ENCODE peak calls at places on chromosomes 13 and 19, in six cellular contexts. Y is GM10248; K is T-helper 17 cell; R is fibroblast of mammary gland; T is NCI-H2081; J is activated naive CD4-positive, alpha-beta T cell treated with anti-CD3 and anti-CD28 coated beads for 36 hours. C is an unnamed sample.

GRCh38 chr13:39960206-39960605 is 304.7 kb downstream of the COG6 start:
- DNase-seq in K (no peak), T (no peak), J (no peak), R (no peak), Y (no peak), C (no peak)

GRCh38 chr19:4597975-4598671 is 38.6 kb upstream of the SEMA6B start:
- DNase-seq in K (peak; percentile 27), Y (peak; percentile 88), R (no peak), J (peak; percentile 68), T (peak; percentile 24), C (peak; percentile 79)

GRCh38 chr13:59024434-59024833 is 1139.3 kb downstream of the DIAPH3 start:
- DNase-seq in T (no peak), R (no peak), K (no peak), Y (no peak), J (no peak), C (no peak)

GRCh38 chr19:3210347-3211017 is 14.0 kb upstream of the CELF5 start:
- DNase-seq in J (peak; percentile 83), T (peak; percentile 39), R (peak; percentile 37), Y (peak; percentile 86), K (peak; percentile 45), C (peak; percentile 74)

GRCh38 chr13:37413161-37413560 is 185.4 kb downstream of the POSTN start:
- DNase-seq in K (no peak), J (no peak), R (no peak), Y (no peak), T (no peak), C (no peak)

GRCh38 chr13:78826936-78827335 is 168.0 kb upstream of the OBI1 start:
- DNase-seq in K (no peak), Y (no peak), T (no peak), R (no peak), J (no peak), C (no peak)

GRCh38 chr19:3880471-3881271 is at the start of gene ATCAY:
- DNase-seq in Y (no peak), K (no peak), T (peak; percentile 70), J (no peak), R (no peak), C (no peak)

GRCh38 chr19:11137542-11138384 is 17.8 kb downstream of the SPC24 start:
- DNase-seq in Y (peak; percentile 73), J (peak; percentile 70), T (peak; percentile 93), R (peak; percentile 92), K (peak; percentile 27), C (peak; percentile 53)

GRCh38 chr19:49851456-49852259 is 699 bp downstream of the PTOV1 start:
- DNase-seq in Y (peak; percentile 50), R (no peak), J (peak; percentile 35), K (peak; percentile 26), T (no peak), C (peak; percentile 59)

GRCh38 chr19:56507446-56508281 is at the start of gene ZNF471:
- DNase-seq in J (peak; percentile 81), K (peak; percentile 44), R (peak; percentile 98), Y (no peak), T (peak; percentile 97), C (peak; percentile 86)

GRCh38 chr13:40389081-40389641 is 277.3 kb downstream of the FOXO1 start:
- DNase-seq in J (peak; percentile 62), R (no peak), K (no peak), Y (no peak), T (no peak), C (peak; percentile 37)

GRCh38 chr19:35939307-35940077 is 3.3 kb downstream of the LRFN3 start:
- DNase-seq in T (no peak), Y (no peak), R (no peak), K (no peak), J (no peak), C (no peak)

GRCh38 chr13:94178625-94179244 is 300.7 kb downstream of the DCT start:
- DNase-seq in Y (no peak), T (no peak), R (no peak), J (no peak), K (no peak), C (no peak)

GRCh38 chr19:40249781-40250180 is 23.3 kb upstream of the CCNP start:
- DNase-seq in T (no peak), K (no peak), J (no peak), R (no peak), Y (no peak), C (no peak)

GRCh38 chr13:38283346-38283745 is 66.3 kb upstream of the UFM1 start:
- DNase-seq in J (no peak), Y (no peak), T (no peak), K (no peak), R (no peak), C (no peak)

GRCh38 chr13:33331962-33332361 is 46.4 kb upstream of the STARD13 start:
- DNase-seq in J (no peak), T (no peak), Y (no peak), R (no peak), K (no peak), C (no peak)

GRCh38 chr19:53037101-53038097 is 7.1 kb upstream of the ERVV-2 start:
- DNase-seq in J (peak; percentile 19), T (no peak), R (peak; percentile 40), Y (peak; percentile 40), K (no peak), C (peak; percentile 22)

GRCh38 chr19:4913996-4914735 is 4.9 kb downstream of the UHRF1 start:
- DNase-seq in Y (no peak), R (no peak), J (peak; percentile 64), K (no peak), T (no peak), C (no peak)

GRCh38 chr19:33477781-33478180 is 43.8 kb downstream of the PEPD start:
- DNase-seq in K (no peak), Y (no peak), R (no peak), T (no peak), J (no peak), C (no peak)

GRCh38 chr13:46797468-46798237 is 692 bp upstream of the ESD start:
- DNase-seq in J (no peak), Y (no peak), K (no peak), T (no peak), R (peak; percentile 66), C (no peak)

GRCh38 chr13:112992931-112993700 is 24.1 kb downstream of the MCF2L start:
- DNase-seq in R (no peak), K (no peak), J (no peak), T (no peak), Y (no peak), C (no peak)

GRCh38 chr13:51825165-51825592 is 19.8 kb downstream of the TMEM272 start:
- DNase-seq in T (no peak), K (no peak), R (peak; percentile 30), Y (no peak), J (no peak), C (no peak)

GRCh38 chr19:18274776-18275356 is 614 bp upstream of the IQCN start:
- DNase-seq in T (no peak), Y (no peak), K (no peak), R (peak; percentile 91), J (no peak), C (no peak)

GRCh38 chr13:20462533-20462915 is 63.1 kb downstream of the CRYL1 start:
- DNase-seq in R (no peak), T (no peak), K (no peak), Y (no peak), J (no peak), C (no peak)

GRCh38 chr19:4010808-4011110 is 3.2 kb downstream of the PIAS4 start:
- DNase-seq in Y (no peak), K (no peak), T (no peak), J (no peak), R (no peak), C (no peak)

GRCh38 chr19:13053761-13054604 is 48.7 kb downstream of the LYL1 start:
- DNase-seq in T (no peak), K (no peak), Y (no peak), R (peak; percentile 84), J (no peak), C (no peak)

GRCh38 chr13:34943675-34944634 is 1.9 kb downstream of the NBEA start:
- DNase-seq in T (no peak), R (no peak), J (peak; percentile 5), K (no peak), Y (peak; percentile 4), C (no peak)

GRCh38 chr19:30788105-30788765 is 416.1 kb downstream of the ZNF536 start:
- DNase-seq in T (no peak), R (no peak), J (no peak), Y (no peak), K (no peak), C (no peak)

GRCh38 chr13:76882431-76882830 is 3.8 kb downstream of the KCTD12 start:
- DNase-seq in R (peak; percentile 87), T (no peak), J (no peak), Y (no peak), K (no peak), C (no peak)

GRCh38 chr13:110419391-110419791 is 112.3 kb downstream of the COL4A2 start:
- DNase-seq in T (no peak), K (no peak), R (no peak), Y (no peak), J (no peak), C (no peak)

GRCh38 chr13:40186041-40186440 is 480.4 kb downstream of the FOXO1 start:
- DNase-seq in J (peak; percentile 60), R (no peak), Y (no peak), T (no peak), K (no peak), C (no peak)

GRCh38 chr19:3606690-3607289 is at the start of gene TBXA2R:
- DNase-seq in R (peak; percentile 49), J (peak; percentile 57), Y (peak; percentile 84), K (no peak), T (no peak), C (peak; percentile 64)

GRCh38 chr13:103539265-103539664 is 473.0 kb upstream of the SLC10A2 start:
- DNase-seq in R (no peak), K (no peak), Y (no peak), T (peak; percentile 57), J (no peak), C (no peak)

GRCh38 chr19:4069331-4069959 is 2.7 kb upstream of the ZBTB7A start:
- DNase-seq in R (no peak), J (peak; percentile 59), Y (no peak), K (no peak), T (no peak), C (no peak)

GRCh38 chr19:34350161-34350561 is 14.8 kb upstream of the GPI start:
- DNase-seq in K (no peak), Y (no peak), J (peak; percentile 89), T (no peak), R (peak; percentile 36), C (no peak)

C was measured in germinal center.